ENCODE peak calls at places on chromosome 19, in six cellular contexts. One of them, this sample, is unnamed.
A peak's percentile ranks its signal among the peaks of the same experiment; 100 is the strongest.

GRCh38 chr19:29554149-29554548 is 28.4 kb downstream of the VSTM2B start:
- DNase-seq in thoracic aorta: no peak
- DNase-seq in stomach: no peak
- DNase-seq in ovary: no peak
- DNase-seq in RWPE2: no peak
- DNase-seq in esophagus squamous epithelium: no peak
- DNase-seq in this sample: no peak

GRCh38 chr19:11123076-11123567 is 32.5 kb downstream of the SPC24 start:
- DNase-seq in thoracic aorta: no peak
- DNase-seq in stomach: no peak
- DNase-seq in ovary: peak; percentile 26
- DNase-seq in RWPE2: no peak
- DNase-seq in esophagus squamous epithelium: no peak
- DNase-seq in this sample: no peak

GRCh38 chr19:20273951-20274578 is 107.1 kb downstream of the ZNF486 start:
- DNase-seq in thoracic aorta: no peak
- DNase-seq in stomach: no peak
- DNase-seq in ovary: no peak
- DNase-seq in RWPE2: no peak
- DNase-seq in esophagus squamous epithelium: no peak
- DNase-seq in this sample: no peak

GRCh38 chr19:35365303-35365702 is 5.6 kb upstream of the GPR42 start:
- DNase-seq in thoracic aorta: no peak
- DNase-seq in stomach: peak; percentile 13
- DNase-seq in ovary: no peak
- DNase-seq in RWPE2: no peak
- DNase-seq in esophagus squamous epithelium: no peak
- DNase-seq in this sample: no peak

GRCh38 chr19:18294467-18294864 is 13.0 kb upstream of the JUND start:
- DNase-seq in thoracic aorta: no peak
- DNase-seq in stomach: peak; percentile 66
- DNase-seq in ovary: peak; percentile 59
- DNase-seq in RWPE2: peak; percentile 91
- DNase-seq in esophagus squamous epithelium: no peak
- DNase-seq in this sample: no peak

GRCh38 chr19:31269425-31270127 is 79.7 kb downstream of the TSHZ3 start:
- DNase-seq in thoracic aorta: no peak
- DNase-seq in stomach: no peak
- DNase-seq in ovary: no peak
- DNase-seq in RWPE2: no peak
- DNase-seq in esophagus squamous epithelium: no peak
- DNase-seq in this sample: peak; percentile 24

GRCh38 chr19:55255618-55256423 is 3.0 kb downstream of the PPP6R1 start:
- DNase-seq in thoracic aorta: no peak
- DNase-seq in stomach: peak; percentile 46
- DNase-seq in ovary: no peak
- DNase-seq in RWPE2: no peak
- DNase-seq in esophagus squamous epithelium: no peak
- DNase-seq in this sample: no peak

GRCh38 chr19:18292810-18293641 is 11.6 kb upstream of the JUND start:
- DNase-seq in thoracic aorta: peak; percentile 61
- DNase-seq in stomach: peak; percentile 71
- DNase-seq in ovary: peak; percentile 93
- DNase-seq in RWPE2: no peak
- DNase-seq in esophagus squamous epithelium: no peak
- DNase-seq in this sample: no peak

GRCh38 chr19:13929340-13929739 is 8.9 kb downstream of the PODNL1 start:
- DNase-seq in thoracic aorta: no peak
- DNase-seq in stomach: no peak
- DNase-seq in ovary: no peak
- DNase-seq in RWPE2: no peak
- DNase-seq in esophagus squamous epithelium: no peak
- DNase-seq in this sample: no peak

GRCh38 chr19:47232422-47233211 is 1.6 kb upstream of the BBC3 start:
- DNase-seq in thoracic aorta: no peak
- DNase-seq in stomach: no peak
- DNase-seq in ovary: no peak
- DNase-seq in RWPE2: no peak
- DNase-seq in esophagus squamous epithelium: no peak
- DNase-seq in this sample: peak; percentile 74

GRCh38 chr19:47158367-47158791 is 27.7 kb downstream of the SAE1 start:
- DNase-seq in thoracic aorta: no peak
- DNase-seq in stomach: no peak
- DNase-seq in ovary: no peak
- DNase-seq in RWPE2: no peak
- DNase-seq in esophagus squamous epithelium: no peak
- DNase-seq in this sample: no peak

GRCh38 chr19:35805518-35806102 is 7.0 kb downstream of the PRODH2 start:
- DNase-seq in thoracic aorta: no peak
- DNase-seq in stomach: no peak
- DNase-seq in ovary: no peak
- DNase-seq in RWPE2: no peak
- DNase-seq in esophagus squamous epithelium: no peak
- DNase-seq in this sample: no peak

GRCh38 chr19:29564574-29565005 is 38.8 kb downstream of the VSTM2B start:
- DNase-seq in thoracic aorta: no peak
- DNase-seq in stomach: no peak
- DNase-seq in ovary: no peak
- DNase-seq in RWPE2: no peak
- DNase-seq in esophagus squamous epithelium: no peak
- DNase-seq in this sample: no peak

GRCh38 chr19:35224681-35225604 is 3.6 kb downstream of the FAM187B start:
- DNase-seq in thoracic aorta: no peak
- DNase-seq in stomach: no peak
- DNase-seq in ovary: no peak
- DNase-seq in RWPE2: no peak
- DNase-seq in esophagus squamous epithelium: no peak
- DNase-seq in this sample: no peak

GRCh38 chr19:39797083-39797482 is 18.4 kb downstream of the LEUTX start:
- DNase-seq in thoracic aorta: no peak
- DNase-seq in stomach: no peak
- DNase-seq in ovary: no peak
- DNase-seq in RWPE2: no peak
- DNase-seq in esophagus squamous epithelium: no peak
- DNase-seq in this sample: no peak

GRCh38 chr19:17346109-17346671 is 8.8 kb downstream of the GTPBP3 start:
- DNase-seq in thoracic aorta: no peak
- DNase-seq in stomach: peak; percentile 82
- DNase-seq in ovary: peak; percentile 83
- DNase-seq in RWPE2: no peak
- DNase-seq in esophagus squamous epithelium: no peak
- DNase-seq in this sample: peak; percentile 67

GRCh38 chr19:11541238-11541637 is 2.6 kb downstream of the CNN1 start:
- DNase-seq in thoracic aorta: no peak
- DNase-seq in stomach: no peak
- DNase-seq in ovary: no peak
- DNase-seq in RWPE2: no peak
- DNase-seq in esophagus squamous epithelium: no peak
- DNase-seq in this sample: no peak

GRCh38 chr19:34667349-34668076 is 9.4 kb downstream of the SCGB2B2 start:
- DNase-seq in thoracic aorta: no peak
- DNase-seq in stomach: no peak
- DNase-seq in ovary: peak; percentile 39
- DNase-seq in RWPE2: no peak
- DNase-seq in esophagus squamous epithelium: no peak
- DNase-seq in this sample: no peak

GRCh38 chr19:18023596-18024212 is 15.7 kb downstream of the ARRDC2 start:
- DNase-seq in thoracic aorta: no peak
- DNase-seq in stomach: peak; percentile 64
- DNase-seq in ovary: no peak
- DNase-seq in RWPE2: no peak
- DNase-seq in esophagus squamous epithelium: peak; percentile 45
- DNase-seq in this sample: no peak

GRCh38 chr19:46192990-46193650 is 36.4 kb upstream of the IGFL1 start:
- DNase-seq in thoracic aorta: no peak
- DNase-seq in stomach: no peak
- DNase-seq in ovary: no peak
- DNase-seq in RWPE2: peak; percentile 88
- DNase-seq in esophagus squamous epithelium: no peak
- DNase-seq in this sample: peak; percentile 66

GRCh38 chr19:22427587-22428298 is 5.6 kb upstream of the ZNF98 start:
- DNase-seq in thoracic aorta: no peak
- DNase-seq in stomach: no peak
- DNase-seq in ovary: no peak
- DNase-seq in RWPE2: no peak
- DNase-seq in esophagus squamous epithelium: no peak
- DNase-seq in this sample: no peak

GRCh38 chr19:39265321-39265916 is 2.8 kb upstream of the IFNL2 start:
- DNase-seq in thoracic aorta: no peak
- DNase-seq in stomach: no peak
- DNase-seq in ovary: no peak
- DNase-seq in RWPE2: peak; percentile 63
- DNase-seq in esophagus squamous epithelium: no peak
- DNase-seq in this sample: no peak

GRCh38 chr19:31220540-31220939 is 128.7 kb downstream of the TSHZ3 start:
- DNase-seq in thoracic aorta: no peak
- DNase-seq in stomach: no peak
- DNase-seq in ovary: no peak
- DNase-seq in RWPE2: no peak
- DNase-seq in esophagus squamous epithelium: no peak
- DNase-seq in this sample: no peak

GRCh38 chr19:30897553-30897952 is 451.7 kb downstream of the TSHZ3 start:
- DNase-seq in thoracic aorta: no peak
- DNase-seq in stomach: no peak
- DNase-seq in ovary: no peak
- DNase-seq in RWPE2: no peak
- DNase-seq in esophagus squamous epithelium: no peak
- DNase-seq in this sample: no peak

GRCh38 chr19:57363734-57364181 is 407 bp downstream of the TRAPPC2B start:
- DNase-seq in thoracic aorta: no peak
- DNase-seq in stomach: no peak
- DNase-seq in ovary: no peak
- DNase-seq in RWPE2: no peak
- DNase-seq in esophagus squamous epithelium: no peak
- DNase-seq in this sample: no peak

GRCh38 chr19:54660967-54661366 is 1.8 kb upstream of the LILRB4 start:
- DNase-seq in thoracic aorta: no peak
- DNase-seq in stomach: no peak
- DNase-seq in ovary: no peak
- DNase-seq in RWPE2: no peak
- DNase-seq in esophagus squamous epithelium: no peak
- DNase-seq in this sample: no peak

DNA sequence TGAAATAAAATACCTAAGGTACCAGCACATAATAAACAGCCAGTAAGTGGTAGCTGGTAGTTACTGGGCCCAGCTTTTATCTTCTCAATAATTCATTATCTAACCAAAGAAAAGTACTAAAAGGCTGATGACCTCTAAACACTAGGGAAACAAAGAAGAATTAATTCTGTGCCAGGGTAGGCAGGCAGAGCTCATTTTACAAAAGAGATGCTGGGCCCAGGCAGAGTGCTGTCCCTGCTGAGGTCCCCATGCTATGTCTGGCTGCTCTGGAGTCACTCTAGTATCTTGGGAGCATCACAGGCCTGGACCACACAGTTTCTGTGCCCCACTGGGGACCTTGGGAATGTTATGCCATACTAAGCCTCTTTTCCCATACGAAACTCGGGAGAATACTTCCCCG is 18.2 kb downstream of the ZNF507 start:
- DNase-seq in thoracic aorta: no peak
- DNase-seq in stomach: no peak
- DNase-seq in ovary: no peak
- DNase-seq in RWPE2: no peak
- DNase-seq in esophagus squamous epithelium: no peak
- DNase-seq in this sample: no peak
- H3K36me3 ChIP-seq in thoracic aorta: no peaks in the 10 kb centered on the region
- H3K36me3 ChIP-seq in stomach: peaks cover 45% of the 10 kb centered on the region
- H3K36me3 ChIP-seq in ovary: no peaks in the 10 kb centered on the region
- H3K36me3 ChIP-seq in RWPE2: peaks cover 86% of the 10 kb centered on the region
- H3K36me3 ChIP-seq in esophagus squamous epithelium: no peaks in the 10 kb centered on the region
- H3K36me3 ChIP-seq in this sample: peaks cover 77% of the 10 kb centered on the region

GRCh38 chr19:44131955-44132354 is 9.4 kb upstream of the ZNF234 start:
- DNase-seq in thoracic aorta: no peak
- DNase-seq in stomach: no peak
- DNase-seq in ovary: no peak
- DNase-seq in RWPE2: no peak
- DNase-seq in esophagus squamous epithelium: no peak
- DNase-seq in this sample: no peak
- H3K9me3 ChIP-seq in thoracic aorta: peaks cover 88% of the 10 kb centered on the region
- H3K9me3 ChIP-seq in stomach: peaks cover 24% of the 10 kb centered on the region
- H3K9me3 ChIP-seq in ovary: peaks cover 44% of the 10 kb centered on the region
- H3K9me3 ChIP-seq in RWPE2: no peaks in the 10 kb centered on the region
- H3K9me3 ChIP-seq in esophagus squamous epithelium: peaks cover 51% of the 10 kb centered on the region
- H3K9me3 ChIP-seq in this sample: peaks cover 31% of the 10 kb centered on the region

DNA sequence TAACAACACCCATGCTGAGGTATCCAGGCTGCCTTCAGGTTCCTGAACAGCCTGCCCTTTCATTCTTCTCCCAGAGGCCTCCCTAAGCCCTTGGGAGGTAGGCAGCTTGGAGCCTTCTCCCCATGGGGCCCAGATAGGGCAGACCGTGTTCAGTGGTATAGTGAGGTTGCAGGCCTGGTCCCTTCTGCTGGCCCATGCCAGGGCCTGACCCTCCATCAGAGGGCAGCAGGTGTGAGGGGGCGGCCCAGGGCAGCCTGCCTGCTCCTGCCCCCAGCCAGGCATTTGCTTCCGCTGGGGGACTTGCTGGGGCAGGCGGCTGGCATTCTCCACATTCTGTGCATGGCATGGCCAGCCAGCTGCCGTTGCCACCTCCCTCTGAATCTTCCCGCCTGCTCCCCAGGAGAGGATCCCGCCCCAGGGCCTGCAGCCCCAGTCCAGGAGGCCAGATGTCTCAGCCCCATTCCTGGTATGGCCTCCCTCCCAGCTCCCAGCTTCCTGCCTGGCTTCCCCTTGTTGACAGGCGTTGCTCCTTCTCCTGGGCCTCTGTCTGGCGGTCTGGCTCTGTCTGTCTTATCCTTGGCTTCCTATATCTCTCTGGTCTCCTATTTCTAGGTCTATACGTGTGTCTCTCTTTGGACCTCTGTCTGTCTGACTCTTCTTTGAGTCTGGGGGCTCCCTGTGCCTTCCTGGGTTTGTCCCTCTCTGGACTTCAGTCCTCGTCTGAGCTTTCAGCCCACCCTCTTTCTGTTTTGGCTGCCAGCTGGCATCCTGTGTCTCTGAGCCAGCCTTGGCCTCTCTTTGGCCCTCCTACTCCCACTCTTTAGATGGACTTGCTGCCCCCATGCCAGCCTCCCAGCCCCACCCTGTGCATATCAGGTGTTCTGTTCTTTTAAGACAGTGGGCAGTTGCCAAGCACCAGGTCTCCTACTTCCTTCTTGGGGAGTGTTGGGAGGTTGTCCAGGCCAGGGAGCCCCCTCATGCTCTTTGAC is 9.1 kb downstream of the CIC start:
- DNase-seq in thoracic aorta: no peak
- DNase-seq in stomach: no peak
- DNase-seq in ovary: peak; percentile 37
- DNase-seq in RWPE2: peak; percentile 86
- DNase-seq in esophagus squamous epithelium: no peak
- DNase-seq in this sample: peak; percentile 93
- H3K4me3 ChIP-seq in thoracic aorta: peak overlapping the region; percentile 81
- H3K4me3 ChIP-seq in stomach: peak overlapping the region; percentile 0
- H3K4me3 ChIP-seq in ovary: no peak overlapping the region
- H3K4me3 ChIP-seq in RWPE2: peak overlapping the region; percentile 3
- H3K4me3 ChIP-seq in esophagus squamous epithelium: peak overlapping the region; percentile 2
- H3K4me3 ChIP-seq in this sample: no peak overlapping the region

GRCh38 chr19:37886571-37886970 is 19.8 kb downstream of the WDR87 start:
- DNase-seq in thoracic aorta: no peak
- DNase-seq in stomach: no peak
- DNase-seq in ovary: no peak
- DNase-seq in RWPE2: no peak
- DNase-seq in esophagus squamous epithelium: no peak
- DNase-seq in this sample: no peak

GRCh38 chr19:37885392-37885791 is 21.0 kb downstream of the WDR87 start:
- DNase-seq in thoracic aorta: no peak
- DNase-seq in stomach: no peak
- DNase-seq in ovary: no peak
- DNase-seq in RWPE2: no peak
- DNase-seq in esophagus squamous epithelium: no peak
- DNase-seq in this sample: no peak
- H3K36me3 ChIP-seq in thoracic aorta: no peaks in the 10 kb centered on the region
- H3K36me3 ChIP-seq in stomach: no peaks in the 10 kb centered on the region
- H3K36me3 ChIP-seq in ovary: no peaks in the 10 kb centered on the region
- H3K36me3 ChIP-seq in RWPE2: no peaks in the 10 kb centered on the region
- H3K36me3 ChIP-seq in esophagus squamous epithelium: no peaks in the 10 kb centered on the region
- H3K36me3 ChIP-seq in this sample: no peaks in the 10 kb centered on the region

This sample was measured in MG63.